ENCODE peak calls at places on chromosome 5, in five cellular contexts. J, H, Q, X and A are unnamed samples.
A peak's percentile ranks its signal among the peaks of the same experiment; 100 is the strongest.

GRCh38 chr5:71882826-71883744 is 164.0 kb downstream of the CARTPT start:
- DNase-seq in J (no peak), H (no peak), Q (no peak), X (no peak), A (no peak)

GRCh38 chr5:109531262-109531661 is 121.5 kb upstream of the PJA2 start:
- DNase-seq in J (no peak), H (no peak), Q (no peak), X (no peak), A (no peak)

GRCh38 chr5:169426674-169427250 is 125.8 kb upstream of the SLIT3 start:
- DNase-seq in J (no peak), H (no peak), Q (no peak), X (no peak), A (no peak)

GRCh38 chr5:75239681-75240080 is 3.0 kb upstream of the ANKRD31 start:
- DNase-seq in J (no peak), H (no peak), Q (no peak), X (no peak), A (no peak)

GRCh38 chr5:113194125-113194524 is 217.5 kb downstream of the DCP2 start:
- DNase-seq in J (no peak), H (no peak), Q (no peak), X (no peak), A (no peak)

GRCh38 chr5:155883966-155884555 is 442.9 kb upstream of the SGCD start:
- DNase-seq in J (peak; percentile 13), H (no peak), Q (no peak), X (no peak), A (no peak)

GRCh38 chr5:76351577-76351976 is 51.5 kb upstream of the IQGAP2 start:
- DNase-seq in J (no peak), H (peak; percentile 78), Q (no peak), X (no peak), A (no peak)

GRCh38 chr5:99543841-99544240 is 615.0 kb upstream of the CHD1 start:
- DNase-seq in J (no peak), H (no peak), Q (no peak), X (no peak), A (no peak)

GRCh38 chr5:150801117-150801927 is 22.8 kb downstream of the SMIM3 start:
- DNase-seq in J (peak; percentile 29), H (peak; percentile 42), Q (no peak), X (no peak), A (peak; percentile 90)

GRCh38 chr5:138874241-138874640 is 894 bp downstream of the LRRTM2 start:
- DNase-seq in J (no peak), H (no peak), Q (no peak), X (no peak), A (no peak)

GRCh38 chr5:176424181-176424580 is 7.8 kb upstream of the CLTB start:
- DNase-seq in J (no peak), H (no peak), Q (no peak), X (no peak), A (no peak)

GRCh38 chr5:140357731-140358093 is 2.3 kb upstream of the SLC4A9 start:
- DNase-seq in J (peak; percentile 83), H (peak; percentile 89), Q (peak; percentile 68), X (peak; percentile 50), A (peak; percentile 94)

GRCh38 chr5:15013654-15014463 is 142.3 kb upstream of the ANKH start:
- DNase-seq in J (peak; percentile 79), H (peak; percentile 34), Q (no peak), X (no peak), A (peak; percentile 82)

GRCh38 chr5:157888814-157889532 is 30.0 kb upstream of the CLINT1 start:
- DNase-seq in J (peak; percentile 67), H (no peak), Q (no peak), X (no peak), A (peak; percentile 36)

GRCh38 chr5:139383275-139383992 is at the start of gene SLC23A1:
- DNase-seq in J (no peak), H (no peak), Q (no peak), X (no peak), A (peak; percentile 61)

GRCh38 chr5:147481376-147481775 is 28.5 kb downstream of the DPYSL3 start:
- DNase-seq in J (no peak), H (no peak), Q (no peak), X (no peak), A (no peak)

GRCh38 chr5:98631311-98632054 is 142.0 kb upstream of the RGMB start:
- DNase-seq in J (no peak), H (no peak), Q (peak; percentile 25), X (no peak), A (no peak)

GRCh38 chr5:1217596-1218206 is 7.5 kb upstream of the SLC6A18 start:
- DNase-seq in J (no peak), H (no peak), Q (no peak), X (no peak), A (no peak)

GRCh38 chr5:10250804-10251276 is 760 bp downstream of the CCT5 start:
- DNase-seq in J (peak; percentile 63), H (peak; percentile 42), Q (no peak), X (no peak), A (peak; percentile 64)

GRCh38 chr5:83467315-83468044 is 4.1 kb upstream of the VCAN start:
- DNase-seq in J (no peak), H (no peak), Q (no peak), X (no peak), A (no peak)

GRCh38 chr5:178281321-178281720 is 48.7 kb upstream of the PHYKPL start:
- DNase-seq in J (no peak), H (no peak), Q (no peak), X (no peak), A (no peak)

GRCh38 chr5:66989286-66989685 is 207.3 kb downstream of the CD180 start:
- DNase-seq in J (no peak), H (no peak), Q (peak; percentile 49), X (no peak), A (peak; percentile 38)

GRCh38 chr5:6722015-6722414 is 8.8 kb downstream of the TENT4A start:
- DNase-seq in J (no peak), H (no peak), Q (no peak), X (no peak), A (no peak)

GRCh38 chr5:24804221-24804681 is 159.5 kb upstream of the CDH10 start:
- DNase-seq in J (no peak), H (no peak), Q (peak; percentile 77), X (no peak), A (no peak)

GRCh38 chr5:176416123-176416924 is at the start of gene CLTB:
- DNase-seq in J (peak; percentile 90), H (peak; percentile 96), Q (peak; percentile 34), X (peak; percentile 90), A (peak; percentile 92)

GRCh38 chr5:57176350-57176857 is 2.5 kb downstream of the GPBP1 start:
- DNase-seq in J (no peak), H (peak; percentile 31), Q (peak; percentile 61), X (no peak), A (peak; percentile 61)